ENCODE peak calls at places on chromosomes 6 and 20, in seven cellular contexts. One of them, this sample, is unnamed.

GRCh38 chr6:97866616-97867015 is 583.6 kb upstream of the MMS22L start:
- DNase-seq in heart left ventricle: no peak
- DNase-seq in adrenal gland: no peak
- DNase-seq in erythroblast: no peak
- DNase-seq in body of pancreas: no peak
- DNase-seq in ovary: no peak
- DNase-seq in A549: no peak
- DNase-seq in this sample: no peak

GRCh38 chr6:142300302-142300701 is 1.5 kb upstream of the ADGRG6 start:
- DNase-seq in body of pancreas: no peak
- DNase-seq in heart left ventricle: no peak
- DNase-seq in ovary: no peak
- DNase-seq in adrenal gland: no peak
- DNase-seq in A549: no peak
- DNase-seq in erythroblast: no peak
- DNase-seq in this sample: no peak

GRCh38 chr20:38143646-38144554 is 21.2 kb downstream of the TGM2 start:
- DNase-seq in ovary: no peak
- DNase-seq in adrenal gland: peak
- DNase-seq in erythroblast: peak
- DNase-seq in heart left ventricle: no peak
- DNase-seq in A549: peak
- DNase-seq in body of pancreas: peak
- DNase-seq in this sample: no peak

GRCh38 chr6:29597184-29597583 is 12.3 kb downstream of the OR2H2 start:
- DNase-seq in A549: no peak
- DNase-seq in body of pancreas: no peak
- DNase-seq in adrenal gland: no peak
- DNase-seq in ovary: no peak
- DNase-seq in heart left ventricle: no peak
- DNase-seq in erythroblast: no peak
- DNase-seq in this sample: no peak

GRCh38 chr6:9699890-9700289 is 715.0 kb downstream of the TFAP2A start:
- DNase-seq in A549: no peak
- DNase-seq in heart left ventricle: no peak
- DNase-seq in ovary: no peak
- DNase-seq in adrenal gland: no peak
- DNase-seq in body of pancreas: no peak
- DNase-seq in erythroblast: no peak
- DNase-seq in this sample: no peak

GRCh38 chr6:80134065-80134464 is 27.6 kb downstream of the BCKDHB start:
- DNase-seq in heart left ventricle: no peak
- DNase-seq in A549: no peak
- DNase-seq in adrenal gland: no peak
- DNase-seq in ovary: no peak
- DNase-seq in erythroblast: no peak
- DNase-seq in body of pancreas: no peak
- DNase-seq in this sample: no peak

GRCh38 chr6:33742092-33742491 is 4.6 kb downstream of the IP6K3 start:
- DNase-seq in ovary: no peak
- DNase-seq in adrenal gland: no peak
- DNase-seq in heart left ventricle: no peak
- DNase-seq in erythroblast: no peak
- DNase-seq in A549: no peak
- DNase-seq in body of pancreas: no peak
- DNase-seq in this sample: no peak

GRCh38 chr6:12354499-12354898 is 64.3 kb downstream of the EDN1 start:
- DNase-seq in body of pancreas: peak
- DNase-seq in erythroblast: no peak
- DNase-seq in ovary: no peak
- DNase-seq in A549: no peak
- DNase-seq in heart left ventricle: no peak
- DNase-seq in adrenal gland: no peak
- DNase-seq in this sample: no peak

DNA sequence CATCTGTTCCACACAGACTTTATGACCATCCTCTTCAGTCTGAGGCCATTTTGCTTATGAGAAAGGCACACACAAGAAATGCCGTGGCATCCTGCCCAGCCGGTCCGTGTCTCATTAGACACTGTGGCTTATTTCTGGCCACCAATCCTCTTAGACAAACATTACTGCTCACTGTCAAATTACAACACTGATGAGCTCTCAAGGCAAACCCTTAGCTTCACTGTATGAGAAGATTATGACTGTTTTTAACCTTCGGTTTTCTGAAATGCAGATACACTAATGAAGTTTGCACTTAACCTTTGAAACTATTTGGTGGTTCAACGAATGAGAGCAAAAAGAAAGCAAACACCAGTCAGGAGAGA is 50.5 kb upstream of the DST start:
- DNase-seq in heart left ventricle: peak
- DNase-seq in ovary: peak
- DNase-seq in erythroblast: no peak
- DNase-seq in adrenal gland: peak
- DNase-seq in body of pancreas: peak
- DNase-seq in A549: no peak
- DNase-seq in this sample: peak
- TF ChIP-seq POLR2A in heart left ventricle: no peak
- TF ChIP-seq POLR2A in ovary: no peak
- TF ChIP-seq POLR2A in erythroblast: no peak
- TF ChIP-seq POLR2A in adrenal gland: no peak
- TF ChIP-seq POLR2A in body of pancreas: peak
- TF ChIP-seq POLR2A in A549: no peak
- TF ChIP-seq POLR2A in this sample: peak

GRCh38 chr20:50303573-50304500 is 113.2 kb downstream of the CEBPB start:
- DNase-seq in A549: no peak
- DNase-seq in body of pancreas: peak
- DNase-seq in erythroblast: peak
- DNase-seq in heart left ventricle: peak
- DNase-seq in ovary: peak
- DNase-seq in adrenal gland: peak
- DNase-seq in this sample: peak

GRCh38 chr20:50304501-50304856 is 113.8 kb downstream of the CEBPB start:
- DNase-seq in ovary: peak
- DNase-seq in A549: no peak
- DNase-seq in heart left ventricle: peak
- DNase-seq in erythroblast: no peak
- DNase-seq in adrenal gland: peak
- DNase-seq in body of pancreas: peak
- DNase-seq in this sample: peak

GRCh38 chr20:50306478-50307423 is 116.1 kb downstream of the CEBPB start:
- DNase-seq in ovary: no peak
- DNase-seq in heart left ventricle: no peak
- DNase-seq in adrenal gland: peak
- DNase-seq in A549: no peak
- DNase-seq in erythroblast: no peak
- DNase-seq in body of pancreas: no peak
- DNase-seq in this sample: no peak

GRCh38 chr20:50305636-50306477 is 115.2 kb downstream of the CEBPB start:
- DNase-seq in adrenal gland: peak
- DNase-seq in heart left ventricle: no peak
- DNase-seq in A549: peak
- DNase-seq in ovary: peak
- DNase-seq in body of pancreas: peak
- DNase-seq in erythroblast: no peak
- DNase-seq in this sample: peak

DNA sequence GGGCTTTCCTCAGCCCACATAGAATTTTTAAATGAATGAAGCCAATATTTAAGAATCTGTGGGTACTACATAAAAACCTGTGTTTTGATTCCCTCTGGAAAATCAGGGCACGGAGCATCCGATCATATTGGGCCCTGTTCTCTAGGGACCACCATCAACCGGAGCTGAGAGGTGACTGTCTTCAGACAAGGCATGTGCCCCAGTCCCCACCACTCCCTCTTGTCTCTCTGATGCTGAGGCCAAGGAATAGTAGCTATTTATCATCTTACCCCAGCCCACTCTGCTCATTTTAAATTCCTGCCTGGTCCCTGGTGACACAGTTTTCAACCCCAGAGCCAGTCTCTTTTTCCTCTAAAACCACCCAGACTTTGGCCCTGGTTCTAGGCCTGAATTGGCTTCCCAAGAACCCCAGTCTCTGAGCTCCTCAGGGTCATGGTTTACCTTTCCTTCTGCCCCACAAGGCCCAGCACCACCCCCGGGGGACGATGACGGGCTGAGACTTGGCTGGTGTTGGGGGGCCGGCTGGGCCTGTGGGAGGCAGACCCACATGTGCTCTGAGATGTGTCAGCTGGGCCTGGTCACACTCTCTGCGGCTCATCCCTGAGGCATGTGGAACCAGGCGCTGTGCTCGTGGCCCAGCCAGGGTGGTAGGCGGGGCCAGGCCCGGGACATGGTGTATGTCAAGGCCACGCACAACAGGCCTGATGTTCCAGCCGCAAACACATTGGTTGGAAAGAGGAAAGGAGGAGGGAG is 114.4 kb downstream of the CEBPB start:
- DNase-seq in heart left ventricle: peak
- DNase-seq in A549: no peak
- DNase-seq in adrenal gland: peak
- DNase-seq in ovary: peak
- DNase-seq in body of pancreas: peak
- DNase-seq in erythroblast: no peak
- DNase-seq in this sample: peak
- TF ChIP-seq POLR2A in heart left ventricle: no peak
- TF ChIP-seq POLR2A in A549: no peak
- TF ChIP-seq POLR2A in adrenal gland: peak
- TF ChIP-seq POLR2A in ovary: peak
- TF ChIP-seq POLR2A in body of pancreas: no peak
- TF ChIP-seq POLR2A in erythroblast: no peak
- TF ChIP-seq POLR2A in this sample: no peak

GRCh38 chr6:35919085-35919826 is 1.6 kb downstream of the SRPK1 start:
- DNase-seq in A549: no peak
- DNase-seq in adrenal gland: no peak
- DNase-seq in erythroblast: peak
- DNase-seq in ovary: no peak
- DNase-seq in heart left ventricle: no peak
- DNase-seq in body of pancreas: peak
- DNase-seq in this sample: no peak

GRCh38 chr6:35922139-35922554 is 1.2 kb upstream of the SRPK1 start:
- DNase-seq in adrenal gland: no peak
- DNase-seq in ovary: no peak
- DNase-seq in body of pancreas: no peak
- DNase-seq in heart left ventricle: no peak
- DNase-seq in A549: no peak
- DNase-seq in erythroblast: no peak
- DNase-seq in this sample: no peak

GRCh38 chr6:35920793-35921732 is at the start of gene SRPK1:
- DNase-seq in heart left ventricle: peak
- DNase-seq in erythroblast: peak
- DNase-seq in A549: peak
- DNase-seq in adrenal gland: peak
- DNase-seq in body of pancreas: peak
- DNase-seq in ovary: peak
- DNase-seq in this sample: peak

GRCh38 chr6:35916056-35916455 is 4.8 kb downstream of the SRPK1 start:
- DNase-seq in adrenal gland: no peak
- DNase-seq in heart left ventricle: no peak
- DNase-seq in body of pancreas: no peak
- DNase-seq in A549: no peak
- DNase-seq in erythroblast: no peak
- DNase-seq in ovary: no peak
- DNase-seq in this sample: no peak

DNA sequence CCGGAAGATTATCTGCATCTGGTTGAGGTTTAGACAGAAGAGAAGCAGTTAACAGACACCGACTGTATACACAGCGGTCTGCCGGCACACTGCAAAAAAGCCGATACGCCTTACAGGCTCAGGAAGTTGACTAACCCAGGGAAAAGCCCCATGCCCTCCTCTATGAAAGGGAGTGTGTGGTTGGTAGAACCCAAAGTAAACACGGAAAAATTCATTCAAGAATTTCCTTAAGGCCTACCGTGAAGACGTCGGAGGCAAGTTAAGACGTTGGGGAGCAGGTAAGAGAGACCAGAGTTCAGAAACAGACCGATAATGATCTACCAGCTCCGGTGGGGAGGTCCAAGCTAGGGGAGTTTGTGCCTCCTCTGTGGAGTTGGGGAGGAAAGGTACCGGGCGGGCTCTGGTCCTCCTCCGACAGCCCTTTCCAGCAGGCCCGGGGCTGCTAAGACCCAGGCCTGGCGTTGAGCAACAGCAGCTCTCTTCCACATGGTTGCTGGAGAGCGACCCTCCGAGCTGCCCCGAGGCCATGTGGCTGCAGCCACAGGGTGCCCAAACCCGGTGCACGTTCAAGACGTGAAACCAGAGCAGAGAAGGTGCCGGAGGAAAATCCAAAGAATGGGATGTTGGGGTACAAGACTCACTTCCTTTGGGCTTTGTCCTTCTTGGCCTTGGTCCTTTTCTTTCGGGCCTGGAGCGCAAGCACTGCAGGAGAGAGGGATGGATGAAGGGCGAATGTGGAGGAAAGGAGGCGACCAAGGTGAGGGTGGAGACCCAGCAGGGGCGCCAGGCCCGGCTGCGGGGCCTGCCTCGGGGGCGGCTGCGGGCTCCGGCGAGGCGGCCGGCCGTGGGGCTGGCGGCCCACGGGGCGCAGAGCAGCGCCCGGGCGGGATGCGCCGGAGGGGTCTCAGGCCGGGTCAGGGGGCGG is 809 bp downstream of the SRPK1 start:
- DNase-seq in adrenal gland: no peak
- DNase-seq in ovary: no peak
- DNase-seq in erythroblast: peak
- DNase-seq in A549: no peak
- DNase-seq in body of pancreas: peak
- DNase-seq in heart left ventricle: peak
- DNase-seq in this sample: peak
- TF ChIP-seq POLR2A in adrenal gland: no peak
- TF ChIP-seq POLR2A in ovary: no peak
- TF ChIP-seq POLR2A in erythroblast: no peak
- TF ChIP-seq POLR2A in A549: no peak
- TF ChIP-seq POLR2A in body of pancreas: peak
- TF ChIP-seq POLR2A in heart left ventricle: no peak
- TF ChIP-seq POLR2A in this sample: no peak

DNA sequence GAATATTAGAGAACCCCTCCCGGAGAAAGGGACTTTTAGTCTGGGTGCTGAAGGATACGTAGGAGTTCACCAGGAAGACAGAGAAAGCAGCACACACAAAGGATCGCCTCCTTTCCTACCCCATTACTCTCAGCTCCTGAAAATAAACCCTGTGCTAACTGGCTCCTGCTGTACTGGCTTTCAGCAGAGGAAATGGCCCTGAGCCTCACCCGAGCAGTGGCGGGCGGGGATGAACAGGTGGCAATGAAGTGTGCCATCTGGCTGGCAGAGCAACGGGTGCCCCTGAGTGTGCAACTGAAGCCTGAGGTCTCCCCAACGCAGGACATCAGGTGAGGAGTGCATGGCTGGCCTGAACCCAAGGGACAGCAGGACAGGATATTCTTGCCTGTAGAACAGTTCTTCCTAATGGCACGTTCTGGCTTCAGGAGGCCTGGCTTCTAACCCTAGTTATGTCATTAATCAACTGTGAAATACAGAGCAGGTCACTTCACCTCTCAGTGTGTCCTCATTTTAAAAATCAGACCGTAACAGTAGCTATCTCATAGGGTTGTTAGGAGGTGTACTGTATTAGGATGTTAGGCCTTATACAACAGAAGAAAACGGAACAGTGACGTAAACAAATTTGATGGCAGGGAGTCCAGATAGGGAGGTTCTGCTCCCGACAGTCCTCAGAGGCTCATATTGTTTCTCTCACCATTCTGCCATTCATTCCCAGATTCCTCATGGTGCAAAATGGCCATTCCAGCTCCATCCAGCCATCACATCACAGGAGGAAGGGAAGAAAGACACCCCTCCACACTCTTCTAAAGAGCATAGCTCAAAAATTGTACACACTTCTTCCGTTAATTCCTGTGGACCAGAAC is 1.8 kb downstream of the RBCK1 start:
- DNase-seq in adrenal gland: no peak
- DNase-seq in ovary: no peak
- DNase-seq in erythroblast: no peak
- DNase-seq in heart left ventricle: no peak
- DNase-seq in body of pancreas: peak
- DNase-seq in A549: no peak
- DNase-seq in this sample: no peak
- TF ChIP-seq POLR2A in adrenal gland: no peak
- TF ChIP-seq POLR2A in ovary: no peak
- TF ChIP-seq POLR2A in erythroblast: no peak
- TF ChIP-seq POLR2A in heart left ventricle: no peak
- TF ChIP-seq POLR2A in body of pancreas: no peak
- TF ChIP-seq POLR2A in A549: no peak
- TF ChIP-seq POLR2A in this sample: no peak

This sample was measured in sigmoid colon.